ENCODE peak calls at places on chromosomes 3 and 15, in five cellular contexts. Y is HL-60, R is SK-N-SH, C is K562, U is colonic mucosa. W is an unnamed sample.

GRCh38 chr3:134352031-134352671 is 22.1 kb downstream of the AMOTL2 start:
- DNase-seq in Y (no peak), R (no peak), C (no peak), U (no peak), W (no peak)

GRCh38 chr3:48039487-48040190 is 23.4 kb upstream of the MAP4 start:
- DNase-seq in Y (peak), R (no peak), C (no peak), U (no peak), W (no peak)

GRCh38 chr3:128278761-128279593 is 125.7 kb downstream of the EEFSEC start:
- DNase-seq in Y (no peak), R (peak), C (no peak), U (peak), W (no peak)

GRCh38 chr15:28079313-28079969 is 19.7 kb downstream of the OCA2 start:
- DNase-seq in Y (no peak), R (no peak), C (no peak), U (no peak), W (no peak)

GRCh38 chr15:99104788-99105515 is at the start of gene SYNM:
- DNase-seq in Y (peak), R (peak), C (peak), U (peak), W (no peak)

GRCh38 chr3:186331043-186331442 is 31.0 kb downstream of the DGKG start:
- DNase-seq in Y (no peak), R (no peak), C (no peak), U (no peak), W (no peak)

GRCh38 chr3:49295489-49296058 is 18.5 kb upstream of the C3orf62 start:
- DNase-seq in Y (peak), R (peak), C (peak), U (no peak), W (no peak)

GRCh38 chr3:54600441-54601204 is 327.2 kb downstream of the LRTM1 start:
- DNase-seq in Y (no peak), R (no peak), C (no peak), U (no peak), W (no peak)

GRCh38 chr3:159892171-159892791 is 96.4 kb upstream of the IL12A start:
- DNase-seq in Y (no peak), R (no peak), C (no peak), U (no peak), W (no peak)

GRCh38 chr15:98946301-98947255 is 61.0 kb downstream of the PGPEP1L start:
- DNase-seq in Y (peak), R (no peak), C (no peak), U (no peak), W (no peak)

GRCh38 chr15:27889258-27889657 is 209.9 kb downstream of the OCA2 start:
- DNase-seq in Y (no peak), R (no peak), C (no peak), U (no peak), W (no peak)

GRCh38 chr3:29705906-29706507 is 425.1 kb downstream of the RBMS3 start:
- DNase-seq in Y (no peak), R (no peak), C (no peak), U (no peak), W (no peak)

GRCh38 chr3:111712294-111713180 is 117.4 kb upstream of the ZBED2 start:
- DNase-seq in Y (no peak), R (peak), C (no peak), U (no peak), W (no peak)

GRCh38 chr15:78206326-78207109 is 27.8 kb downstream of the ACSBG1 start:
- DNase-seq in Y (no peak), R (no peak), C (no peak), U (peak), W (no peak)

GRCh38 chr3:101513419-101513986 is 491 bp upstream of the SENP7 start:
- DNase-seq in Y (no peak), R (no peak), C (no peak), U (no peak), W (no peak)

GRCh38 chr3:138945646-138946553 is 1.0 kb downstream of the FOXL2 start:
- DNase-seq in Y (peak), R (peak), C (peak), U (peak), W (no peak)

GRCh38 chr3:71585126-71585525 is 1.6 kb upstream of the FOXP1 start:
- DNase-seq in Y (peak), R (no peak), C (peak), U (peak), W (no peak)
- H3K4me3 ChIP-seq in Y (peak), R (peak), C (peak), U (no peak), W (no peak)

DNA sequence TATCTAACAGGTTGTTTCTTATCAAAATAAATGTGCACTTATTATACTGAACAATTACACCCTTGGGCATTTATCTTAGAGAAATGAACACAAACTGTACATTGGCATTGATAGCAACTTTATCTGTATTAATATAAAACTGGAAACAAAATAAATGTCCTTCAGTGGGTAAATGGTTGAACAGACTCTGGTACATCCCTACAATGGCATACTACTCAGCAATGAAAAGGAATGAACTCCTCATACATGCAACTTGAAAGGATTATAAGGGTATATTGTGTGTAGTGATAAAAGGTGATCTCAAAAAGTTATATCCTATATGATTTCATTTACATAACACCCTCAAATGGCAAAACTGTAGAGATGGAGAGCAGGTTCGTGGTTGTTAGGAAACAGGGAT is 23.7 kb upstream of the DLG1 start:
- DNase-seq in Y (no peak), R (no peak), C (no peak), U (no peak), W (no peak)
- TF ChIP-seq CTCF in Y (no peak), R (no peak), C (no peak), U (no peak), W (no peak)

DNA sequence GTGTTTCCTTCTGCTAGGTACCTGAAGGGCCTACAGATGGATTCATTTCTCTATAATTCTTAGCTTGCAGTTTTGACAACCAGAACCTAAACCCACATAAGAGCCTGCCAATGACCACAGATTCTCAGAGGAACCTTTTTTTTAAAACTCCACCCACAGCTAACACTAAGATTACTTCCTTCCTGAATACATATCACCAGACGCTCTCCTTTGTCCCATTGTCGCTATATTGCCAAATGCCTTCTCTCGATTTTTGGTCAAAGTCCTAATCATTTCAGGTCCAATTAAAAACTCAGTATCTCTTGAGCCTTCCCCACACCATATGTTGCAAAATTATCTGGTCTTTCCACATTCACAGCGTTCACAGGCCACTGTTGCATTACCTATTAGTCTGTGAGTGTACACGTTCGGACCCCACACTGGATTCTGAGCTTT is 12.4 kb downstream of the ZNF710 start:
- DNase-seq in Y (peak), R (no peak), C (no peak), U (no peak), W (no peak)
- H3K4me3 ChIP-seq in Y (no peak), R (no peak), C (no peak), U (no peak), W (no peak)

DNA sequence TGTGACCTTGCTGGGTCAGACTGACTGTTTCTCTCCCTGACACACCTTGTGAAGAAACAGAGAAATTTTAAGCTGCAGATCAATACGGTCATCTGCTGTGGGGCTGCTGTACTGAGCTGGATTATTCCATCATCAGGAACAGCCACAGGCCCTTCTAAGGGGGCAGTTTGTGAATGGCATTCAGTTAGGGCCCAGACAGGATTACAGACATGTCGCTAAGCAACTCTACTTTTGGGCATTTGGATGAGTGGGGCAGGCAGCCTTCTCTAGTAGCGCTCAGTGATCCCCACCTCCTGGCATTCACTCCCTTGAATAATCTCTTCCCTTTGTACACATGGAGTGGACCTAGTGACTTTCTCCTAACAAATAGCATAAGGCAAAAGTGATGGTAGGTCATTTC is 144.5 kb upstream of the RARB start:
- DNase-seq in Y (no peak), R (no peak), C (no peak), U (no peak), W (no peak)
- TF ChIP-seq CTCF in Y (no peak), R (no peak), C (no peak), U (no peak), W (no peak)

GRCh38 chr3:9914559-9915251 is 2.2 kb upstream of the IL17RC start:
- DNase-seq in Y (no peak), R (peak), C (no peak), U (no peak), W (no peak)
- H3K4me3 ChIP-seq in Y (peak), R (no peak), C (no peak), U (peak), W (peak)

GRCh38 chr15:91068966-91069365 is 31.1 kb upstream of the SV2B start:
- DNase-seq in Y (no peak), R (no peak), C (no peak), U (no peak), W (no peak)
- TF ChIP-seq CTCF in Y (no peak), R (no peak), C (peak), U (no peak), W (peak)

GRCh38 chr3:105865016-105865623 is 3.7 kb downstream of the CBLB start:
- DNase-seq in Y (no peak), R (no peak), C (no peak), U (no peak), W (no peak)
- H3K4me3 ChIP-seq in Y (no peak), R (no peak), C (no peak), U (no peak), W (no peak)

GRCh38 chr3:157327837-157328236 is 108.8 kb upstream of the PTX3 start:
- DNase-seq in Y (no peak), R (no peak), C (no peak), U (no peak), W (no peak)
- TF ChIP-seq CTCF in Y (no peak), R (no peak), C (no peak), U (no peak), W (no peak)

GRCh38 chr15:42582569-42583235 is 7.3 kb downstream of the STARD9 start:
- DNase-seq in Y (no peak), R (peak), C (no peak), U (no peak), W (no peak)
- H3K4me3 ChIP-seq in Y (no peak), R (no peak), C (no peak), U (no peak), W (no peak)

GRCh38 chr15:90600954-90601353 is 71.2 kb downstream of the CRTC3 start:
- DNase-seq in Y (no peak), R (no peak), C (no peak), U (no peak), W (no peak)

GRCh38 chr15:90607361-90607760 is 77.6 kb downstream of the CRTC3 start:
- DNase-seq in Y (no peak), R (no peak), C (no peak), U (no peak), W (no peak)

GRCh38 chr15:90599639-90600038 is 69.9 kb downstream of the CRTC3 start:
- DNase-seq in Y (no peak), R (no peak), C (no peak), U (no peak), W (no peak)

GRCh38 chr15:90606641-90607040 is 76.9 kb downstream of the CRTC3 start:
- DNase-seq in Y (no peak), R (no peak), C (no peak), U (no peak), W (no peak)

GRCh38 chr15:90603893-90604292 is 74.2 kb downstream of the CRTC3 start:
- DNase-seq in Y (peak), R (no peak), C (no peak), U (peak), W (no peak)
- TF ChIP-seq CTCF in Y (no peak), R (peak), C (peak), U (peak), W (peak)